ENCODE peak calls at places on chromosomes 1 and 21, in ten cellular contexts. One of them, this sample, is unnamed.

GRCh38 chr1:225907341-225907740 is 16.7 kb downstream of the PYCR2 start:
- DNase-seq in hepatocyte: no peak
- DNase-seq in retinal pigment epithelial cell: no peak
- DNase-seq in fibroblast of lung: no peak
- DNase-seq in NB4: no peak
- DNase-seq in endodermal cell: peak
- DNase-seq in CD8-positive, alpha-beta memory T cell: no peak
- DNase-seq in endothelial cell of umbilical vein: no peak
- DNase-seq in breast epithelium: no peak
- DNase-seq in brain microvascular endothelial cell: no peak
- DNase-seq in this sample: no peak

GRCh38 chr1:6805004-6805416 is 19.8 kb downstream of the CAMTA1 start:
- DNase-seq in hepatocyte: no peak
- DNase-seq in retinal pigment epithelial cell: no peak
- DNase-seq in fibroblast of lung: no peak
- DNase-seq in NB4: no peak
- DNase-seq in endodermal cell: no peak
- DNase-seq in CD8-positive, alpha-beta memory T cell: no peak
- DNase-seq in endothelial cell of umbilical vein: peak
- DNase-seq in breast epithelium: no peak
- DNase-seq in brain microvascular endothelial cell: no peak
- DNase-seq in this sample: peak

GRCh38 chr1:83756984-83757717 is 241.8 kb downstream of the TTLL7 start:
- DNase-seq in hepatocyte: no peak
- DNase-seq in retinal pigment epithelial cell: no peak
- DNase-seq in fibroblast of lung: no peak
- DNase-seq in NB4: no peak
- DNase-seq in endodermal cell: no peak
- DNase-seq in CD8-positive, alpha-beta memory T cell: no peak
- DNase-seq in endothelial cell of umbilical vein: no peak
- DNase-seq in breast epithelium: no peak
- DNase-seq in brain microvascular endothelial cell: no peak
- DNase-seq in this sample: no peak

GRCh38 chr1:224448428-224449017 is 13.9 kb upstream of the WDR26 start:
- DNase-seq in hepatocyte: no peak
- DNase-seq in retinal pigment epithelial cell: no peak
- DNase-seq in fibroblast of lung: no peak
- DNase-seq in NB4: no peak
- DNase-seq in endodermal cell: no peak
- DNase-seq in CD8-positive, alpha-beta memory T cell: no peak
- DNase-seq in endothelial cell of umbilical vein: no peak
- DNase-seq in breast epithelium: no peak
- DNase-seq in brain microvascular endothelial cell: no peak
- DNase-seq in this sample: no peak

GRCh38 chr1:226630592-226630991 is 82.0 kb downstream of the STUM start:
- DNase-seq in hepatocyte: no peak
- DNase-seq in retinal pigment epithelial cell: no peak
- DNase-seq in fibroblast of lung: no peak
- DNase-seq in NB4: no peak
- DNase-seq in endodermal cell: no peak
- DNase-seq in CD8-positive, alpha-beta memory T cell: no peak
- DNase-seq in endothelial cell of umbilical vein: no peak
- DNase-seq in breast epithelium: no peak
- DNase-seq in brain microvascular endothelial cell: no peak
- DNase-seq in this sample: no peak

GRCh38 chr1:223732993-223733798 is 20.9 kb downstream of the CAPN2 start:
- DNase-seq in hepatocyte: no peak
- DNase-seq in retinal pigment epithelial cell: no peak
- DNase-seq in fibroblast of lung: peak
- DNase-seq in NB4: no peak
- DNase-seq in endodermal cell: no peak
- DNase-seq in CD8-positive, alpha-beta memory T cell: no peak
- DNase-seq in endothelial cell of umbilical vein: peak
- DNase-seq in breast epithelium: no peak
- DNase-seq in brain microvascular endothelial cell: peak
- DNase-seq in this sample: no peak

GRCh38 chr21:26845066-26845749 is at the start of gene ADAMTS1:
- DNase-seq in hepatocyte: peak
- DNase-seq in retinal pigment epithelial cell: no peak
- DNase-seq in fibroblast of lung: peak
- DNase-seq in NB4: no peak
- DNase-seq in endodermal cell: peak
- DNase-seq in CD8-positive, alpha-beta memory T cell: no peak
- DNase-seq in endothelial cell of umbilical vein: peak
- DNase-seq in breast epithelium: peak
- DNase-seq in brain microvascular endothelial cell: peak
- DNase-seq in this sample: peak

GRCh38 chr21:33976082-33976979 is 60.7 kb upstream of the ATP5PO start:
- DNase-seq in hepatocyte: peak
- DNase-seq in retinal pigment epithelial cell: peak
- DNase-seq in fibroblast of lung: peak
- DNase-seq in NB4: peak
- DNase-seq in endodermal cell: no peak
- DNase-seq in CD8-positive, alpha-beta memory T cell: peak
- DNase-seq in endothelial cell of umbilical vein: no peak
- DNase-seq in breast epithelium: no peak
- DNase-seq in brain microvascular endothelial cell: peak
- DNase-seq in this sample: peak

GRCh38 chr21:45560106-45561021 is 18.1 kb upstream of the SLC19A1 start:
- DNase-seq in hepatocyte: no peak
- DNase-seq in retinal pigment epithelial cell: no peak
- DNase-seq in fibroblast of lung: no peak
- DNase-seq in NB4: no peak
- DNase-seq in endodermal cell: peak
- DNase-seq in CD8-positive, alpha-beta memory T cell: no peak
- DNase-seq in endothelial cell of umbilical vein: no peak
- DNase-seq in breast epithelium: peak
- DNase-seq in brain microvascular endothelial cell: no peak
- DNase-seq in this sample: no peak

DNA sequence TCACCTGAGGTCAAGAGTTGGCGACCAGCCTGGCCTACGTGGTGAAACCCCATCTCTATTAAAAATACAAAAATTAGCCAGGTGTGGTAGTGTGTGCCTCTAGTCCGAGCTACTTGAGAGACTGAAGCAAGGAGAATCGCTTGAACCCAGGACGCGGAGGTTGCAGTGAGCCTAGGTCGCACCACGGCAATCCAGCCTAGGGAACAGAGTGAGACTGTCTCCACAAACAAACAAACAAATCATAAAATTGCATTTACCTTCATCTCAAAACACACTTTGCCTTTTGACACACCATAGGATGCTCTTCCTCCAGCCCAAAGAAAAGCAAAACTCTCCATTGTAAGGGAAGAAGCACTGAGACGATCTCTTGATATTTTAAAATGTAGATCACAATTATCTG is 4.3 kb downstream of the HNRNPU start:
- DNase-seq in hepatocyte: no peak
- DNase-seq in retinal pigment epithelial cell: no peak
- DNase-seq in fibroblast of lung: no peak
- DNase-seq in NB4: no peak
- DNase-seq in endodermal cell: no peak
- DNase-seq in CD8-positive, alpha-beta memory T cell: no peak
- DNase-seq in endothelial cell of umbilical vein: no peak
- DNase-seq in breast epithelium: no peak
- DNase-seq in brain microvascular endothelial cell: no peak
- DNase-seq in this sample: no peak
- H3K4me3 ChIP-seq in hepatocyte: no peak
- H3K4me3 ChIP-seq in retinal pigment epithelial cell: no peak
- H3K4me3 ChIP-seq in fibroblast of lung: peak
- H3K4me3 ChIP-seq in NB4: peak
- H3K4me3 ChIP-seq in endodermal cell: peak
- H3K4me3 ChIP-seq in CD8-positive, alpha-beta memory T cell: peak
- H3K4me3 ChIP-seq in endothelial cell of umbilical vein: no peak
- H3K4me3 ChIP-seq in breast epithelium: peak
- H3K4me3 ChIP-seq in brain microvascular endothelial cell: no peak
- H3K4me3 ChIP-seq in this sample: peak

GRCh38 chr1:55210990-55211389 is 4.2 kb downstream of the USP24 start:
- DNase-seq in hepatocyte: no peak
- DNase-seq in retinal pigment epithelial cell: no peak
- DNase-seq in fibroblast of lung: no peak
- DNase-seq in NB4: no peak
- DNase-seq in endodermal cell: no peak
- DNase-seq in CD8-positive, alpha-beta memory T cell: no peak
- DNase-seq in endothelial cell of umbilical vein: peak
- DNase-seq in breast epithelium: no peak
- DNase-seq in brain microvascular endothelial cell: no peak
- DNase-seq in this sample: no peak
- H3K4me3 ChIP-seq in hepatocyte: no peak
- H3K4me3 ChIP-seq in retinal pigment epithelial cell: no peak
- H3K4me3 ChIP-seq in fibroblast of lung: peak
- H3K4me3 ChIP-seq in NB4: peak
- H3K4me3 ChIP-seq in endodermal cell: peak
- H3K4me3 ChIP-seq in CD8-positive, alpha-beta memory T cell: no peak
- H3K4me3 ChIP-seq in endothelial cell of umbilical vein: no peak
- H3K4me3 ChIP-seq in breast epithelium: peak
- H3K4me3 ChIP-seq in brain microvascular endothelial cell: no peak
- H3K4me3 ChIP-seq in this sample: no peak

GRCh38 chr1:12229835-12230548 is at the start of gene VPS13D:
- DNase-seq in hepatocyte: peak
- DNase-seq in retinal pigment epithelial cell: no peak
- DNase-seq in fibroblast of lung: peak
- DNase-seq in NB4: peak
- DNase-seq in endodermal cell: peak
- DNase-seq in CD8-positive, alpha-beta memory T cell: peak
- DNase-seq in endothelial cell of umbilical vein: peak
- DNase-seq in breast epithelium: peak
- DNase-seq in brain microvascular endothelial cell: peak
- DNase-seq in this sample: peak

GRCh38 chr1:12228979-12229378 is 851 bp upstream of the VPS13D start:
- DNase-seq in hepatocyte: no peak
- DNase-seq in retinal pigment epithelial cell: no peak
- DNase-seq in fibroblast of lung: no peak
- DNase-seq in NB4: no peak
- DNase-seq in endodermal cell: no peak
- DNase-seq in CD8-positive, alpha-beta memory T cell: no peak
- DNase-seq in endothelial cell of umbilical vein: no peak
- DNase-seq in breast epithelium: no peak
- DNase-seq in brain microvascular endothelial cell: no peak
- DNase-seq in this sample: no peak

GRCh38 chr1:12231276-12231595 is 1.4 kb downstream of the VPS13D start:
- DNase-seq in hepatocyte: no peak
- DNase-seq in retinal pigment epithelial cell: no peak
- DNase-seq in fibroblast of lung: no peak
- DNase-seq in NB4: no peak
- DNase-seq in endodermal cell: no peak
- DNase-seq in CD8-positive, alpha-beta memory T cell: no peak
- DNase-seq in endothelial cell of umbilical vein: no peak
- DNase-seq in breast epithelium: no peak
- DNase-seq in brain microvascular endothelial cell: no peak
- DNase-seq in this sample: no peak

GRCh38 chr1:12230549-12231275 is 882 bp downstream of the VPS13D start:
- DNase-seq in hepatocyte: peak
- DNase-seq in retinal pigment epithelial cell: no peak
- DNase-seq in fibroblast of lung: no peak
- DNase-seq in NB4: peak
- DNase-seq in endodermal cell: peak
- DNase-seq in CD8-positive, alpha-beta memory T cell: no peak
- DNase-seq in endothelial cell of umbilical vein: peak
- DNase-seq in breast epithelium: peak
- DNase-seq in brain microvascular endothelial cell: no peak
- DNase-seq in this sample: no peak

DNA sequence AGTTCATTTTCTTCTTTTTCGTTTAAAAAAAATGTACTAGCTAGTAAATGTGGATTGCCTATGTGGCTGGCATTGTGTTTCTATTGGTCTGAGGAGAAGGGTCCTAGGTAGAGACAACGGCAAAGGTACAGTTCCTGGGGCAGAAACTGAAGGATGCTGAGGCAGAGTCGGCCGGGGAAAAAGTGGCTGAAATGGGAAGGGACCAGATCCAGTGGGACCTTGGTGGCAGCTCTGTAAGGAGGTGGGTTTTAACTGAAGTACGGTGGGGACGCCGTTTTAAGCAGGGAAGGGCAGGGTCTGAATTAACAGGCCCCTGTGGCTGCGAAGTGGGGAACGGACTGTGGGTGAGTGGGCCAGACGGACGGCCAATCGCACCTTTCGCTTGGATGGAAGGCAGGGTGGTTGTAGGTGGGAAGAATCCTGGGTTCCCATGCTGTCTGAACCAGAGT is 420 bp upstream of the VPS13D start:
- DNase-seq in hepatocyte: no peak
- DNase-seq in retinal pigment epithelial cell: no peak
- DNase-seq in fibroblast of lung: no peak
- DNase-seq in NB4: no peak
- DNase-seq in endodermal cell: no peak
- DNase-seq in CD8-positive, alpha-beta memory T cell: no peak
- DNase-seq in endothelial cell of umbilical vein: no peak
- DNase-seq in breast epithelium: no peak
- DNase-seq in brain microvascular endothelial cell: no peak
- DNase-seq in this sample: no peak
- H3K4me3 ChIP-seq in hepatocyte: no peak
- H3K4me3 ChIP-seq in retinal pigment epithelial cell: no peak
- H3K4me3 ChIP-seq in fibroblast of lung: no peak
- H3K4me3 ChIP-seq in NB4: no peak
- H3K4me3 ChIP-seq in endodermal cell: no peak
- H3K4me3 ChIP-seq in CD8-positive, alpha-beta memory T cell: no peak
- H3K4me3 ChIP-seq in endothelial cell of umbilical vein: no peak
- H3K4me3 ChIP-seq in breast epithelium: peak
- H3K4me3 ChIP-seq in brain microvascular endothelial cell: peak
- H3K4me3 ChIP-seq in this sample: peak

GRCh38 chr1:20343149-20343936 is 52.7 kb downstream of the VWA5B1 start:
- DNase-seq in hepatocyte: peak
- DNase-seq in retinal pigment epithelial cell: no peak
- DNase-seq in fibroblast of lung: no peak
- DNase-seq in NB4: no peak
- DNase-seq in endodermal cell: peak
- DNase-seq in CD8-positive, alpha-beta memory T cell: no peak
- DNase-seq in endothelial cell of umbilical vein: no peak
- DNase-seq in breast epithelium: no peak
- DNase-seq in brain microvascular endothelial cell: no peak
- DNase-seq in this sample: no peak
- H3K4me3 ChIP-seq in hepatocyte: no peak
- H3K4me3 ChIP-seq in retinal pigment epithelial cell: peak
- H3K4me3 ChIP-seq in fibroblast of lung: no peak
- H3K4me3 ChIP-seq in NB4: no peak
- H3K4me3 ChIP-seq in endodermal cell: no peak
- H3K4me3 ChIP-seq in CD8-positive, alpha-beta memory T cell: no peak
- H3K4me3 ChIP-seq in endothelial cell of umbilical vein: no peak
- H3K4me3 ChIP-seq in breast epithelium: peak
- H3K4me3 ChIP-seq in brain microvascular endothelial cell: no peak
- H3K4me3 ChIP-seq in this sample: no peak

GRCh38 chr1:54009406-54009805 is 8.6 kb downstream of the LDLRAD1 start:
- DNase-seq in hepatocyte: no peak
- DNase-seq in retinal pigment epithelial cell: no peak
- DNase-seq in fibroblast of lung: no peak
- DNase-seq in NB4: no peak
- DNase-seq in endodermal cell: no peak
- DNase-seq in CD8-positive, alpha-beta memory T cell: no peak
- DNase-seq in endothelial cell of umbilical vein: no peak
- DNase-seq in breast epithelium: no peak
- DNase-seq in brain microvascular endothelial cell: no peak
- DNase-seq in this sample: no peak
- H3K4me3 ChIP-seq in hepatocyte: no peak
- H3K4me3 ChIP-seq in retinal pigment epithelial cell: no peak
- H3K4me3 ChIP-seq in fibroblast of lung: no peak
- H3K4me3 ChIP-seq in NB4: no peak
- H3K4me3 ChIP-seq in endodermal cell: no peak
- H3K4me3 ChIP-seq in CD8-positive, alpha-beta memory T cell: no peak
- H3K4me3 ChIP-seq in endothelial cell of umbilical vein: no peak
- H3K4me3 ChIP-seq in breast epithelium: no peak
- H3K4me3 ChIP-seq in brain microvascular endothelial cell: no peak
- H3K4me3 ChIP-seq in this sample: no peak

This sample was measured in astrocyte of the cerebellum.